ENCODE peak calls at places on chromosomes 5 and 9, in nine cellular contexts. S is SK-N-SH, L is OCI-LY7, G is PC-3, F is MM.1S, T is GM23338, C is hepatocyte, V is neural progenitor cell, Q is HCT116. E is an unnamed sample.

GRCh38 chr9:115250646-115251045 is 132.7 kb upstream of the TNC start:
- DNase-seq in S (no peak), L (no peak), G (peak; percentile 83), F (no peak), T (peak; percentile 48), C (peak; percentile 43), V (no peak), Q (no peak), E (peak; percentile 60)

GRCh38 chr9:91659529-91660294 is 236.1 kb upstream of the NFIL3 start:
- DNase-seq in S (peak; percentile 71), L (no peak), G (peak; percentile 23), F (no peak), T (peak; percentile 61), C (peak; percentile 52), V (peak; percentile 53), Q (peak; percentile 12), E (peak; percentile 43)

GRCh38 chr9:120791161-120791560 is 2.1 kb downstream of the FBXW2 start:
- DNase-seq in S (no peak), L (no peak), G (peak; percentile 2), F (no peak), T (no peak), C (no peak), V (no peak), Q (no peak), E (peak; percentile 13)

GRCh38 chr9:73183917-73184861 is 32.5 kb downstream of the ANXA1 start:
- DNase-seq in S (no peak), L (peak; percentile 52), G (peak; percentile 60), F (peak; percentile 56), T (peak; percentile 54), C (peak; percentile 56), V (peak; percentile 32), Q (peak; percentile 38), E (peak; percentile 60)

GRCh38 chr5:11918463-11919045 is 14.3 kb upstream of the CTNND2 start:
- DNase-seq in S (no peak), L (no peak), G (no peak), F (no peak), T (no peak), C (no peak), V (no peak), Q (no peak), E (no peak)

GRCh38 chr5:43769576-43770352 is 166.8 kb downstream of the NNT start:
- DNase-seq in S (no peak), L (no peak), G (no peak), F (no peak), T (no peak), C (peak; percentile 16), V (no peak), Q (no peak), E (peak; percentile 94)

GRCh38 chr9:107137495-107138202 is 145.4 kb upstream of the RAD23B start:
- DNase-seq in S (peak; percentile 45), L (peak; percentile 37), G (peak; percentile 50), F (no peak), T (peak; percentile 78), C (peak; percentile 57), V (peak; percentile 56), Q (peak; percentile 29), E (peak; percentile 70)

GRCh38 chr5:116176124-116176523 is 91.3 kb downstream of the COMMD10 start:
- DNase-seq in S (no peak), L (no peak), G (peak; percentile 14), F (no peak), T (no peak), C (no peak), V (no peak), Q (peak; percentile 23), E (no peak)

GRCh38 chr5:150107909-150108447 is 21.6 kb upstream of the CSF1R start:
- DNase-seq in S (no peak), L (no peak), G (no peak), F (no peak), T (no peak), C (peak; percentile 56), V (no peak), Q (no peak), E (peak; percentile 70)

GRCh38 chr9:7691909-7692308 is 107.7 kb downstream of the DMAC1 start:
- DNase-seq in S (no peak), L (no peak), G (no peak), F (no peak), T (no peak), C (no peak), V (no peak), Q (no peak), E (no peak)

GRCh38 chr9:127517620-127518019 is 66.3 kb downstream of the LRSAM1 start:
- DNase-seq in S (no peak), L (no peak), G (no peak), F (no peak), T (no peak), C (no peak), V (no peak), Q (no peak), E (no peak)

DNA sequence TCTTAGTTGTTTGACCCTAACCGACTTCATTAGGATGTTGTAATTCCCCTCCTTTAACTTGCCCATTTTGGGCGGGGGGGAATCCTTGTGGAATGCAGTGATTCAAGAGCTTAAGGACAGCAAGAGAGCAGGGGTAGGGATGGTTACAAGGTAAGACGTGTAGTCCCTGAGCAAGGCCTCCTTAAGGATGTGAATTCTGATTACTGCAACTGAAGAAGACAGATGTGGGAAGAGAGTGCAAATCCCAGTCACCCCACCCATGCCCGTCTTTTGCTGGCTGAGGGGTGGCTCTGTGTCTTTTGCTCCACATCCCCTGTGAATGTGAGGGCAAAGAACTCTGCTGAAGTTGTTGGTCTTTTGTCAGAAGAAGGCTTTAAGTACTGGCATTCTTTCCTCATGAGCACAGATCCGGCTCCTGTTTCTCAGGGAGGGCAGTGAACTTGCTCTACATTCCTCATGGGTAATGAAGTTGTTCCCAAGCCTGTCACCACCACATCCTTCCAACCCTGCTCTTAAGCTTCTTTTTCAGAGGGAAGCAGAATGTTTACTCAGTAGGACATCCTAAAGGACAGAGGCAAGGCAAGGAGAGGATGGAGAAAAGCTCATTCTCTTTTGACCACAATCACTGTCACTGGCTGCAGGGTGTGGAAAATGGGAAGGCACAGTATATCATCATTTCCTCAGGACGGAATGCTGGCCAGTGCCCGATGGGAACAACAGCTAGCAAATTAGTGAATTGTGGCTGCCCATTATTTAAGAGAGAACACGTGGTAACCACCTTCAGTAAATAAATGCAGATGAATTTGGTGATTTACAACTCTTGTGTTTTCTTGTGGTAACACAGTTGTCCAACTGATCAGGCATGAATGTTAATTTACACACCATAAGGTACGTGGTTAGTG is 61.5 kb downstream of the RAI14 start:
- DNase-seq in S (no peak), L (no peak), G (peak; percentile 97), F (no peak), T (peak; percentile 84), C (peak; percentile 25), V (peak; percentile 49), Q (no peak), E (peak; percentile 97)
- H3K4me1 ChIP-seq in S (peaks cover 46% of the 10 kb centered on the region), L (no peaks in the 10 kb centered on the region), G (peaks cover 51% of the 10 kb centered on the region), F (no peaks in the 10 kb centered on the region), T (peaks cover 59% of the 10 kb centered on the region), C (peaks cover 4% of the 10 kb centered on the region), V (peaks cover 15% of the 10 kb centered on the region), Q (no peaks in the 10 kb centered on the region), E (peaks cover 42% of the 10 kb centered on the region)

GRCh38 chr9:88583901-88584596 is 49.1 kb downstream of the NXNL2 start:
- DNase-seq in S (no peak), L (peak; percentile 5), G (peak; percentile 54), F (no peak), T (no peak), C (no peak), V (peak; percentile 45), Q (no peak), E (peak; percentile 82)
- H3K4me3 ChIP-seq in S (no peak overlapping the region), L (no peak overlapping the region), G (no peak overlapping the region), F (no peak overlapping the region), T (no peak overlapping the region), C (no peak overlapping the region), V (no peak overlapping the region), Q (no peak overlapping the region), E (peak overlapping the region; percentile 40)

GRCh38 chr5:109694451-109694891 is 4.7 kb downstream of the MAN2A1 start:
- DNase-seq in S (no peak), L (no peak), G (peak; percentile 75), F (no peak), T (no peak), C (no peak), V (no peak), Q (no peak), E (peak; percentile 41)
- TF ChIP-seq EZH2phosphoT487 in S (no peak), L (no peak), G (no peak), F (no peak), T (no peak), C (no peak), V (no peak), Q (no peak), E (no peak)

GRCh38 chr5:16585028-16585667 is 31.6 kb downstream of the RETREG1 start:
- DNase-seq in S (no peak), L (peak; percentile 15), G (peak; percentile 51), F (no peak), T (peak; percentile 31), C (peak; percentile 34), V (no peak), Q (no peak), E (peak; percentile 8)
- H3K4me1 ChIP-seq in S (no peaks in the 10 kb centered on the region), L (peaks cover 6% of the 10 kb centered on the region), G (peaks cover 18% of the 10 kb centered on the region), F (no peaks in the 10 kb centered on the region), T (peaks cover 13% of the 10 kb centered on the region), C (peaks cover 12% of the 10 kb centered on the region), V (no peaks in the 10 kb centered on the region), Q (no peaks in the 10 kb centered on the region), E (no peaks in the 10 kb centered on the region)

GRCh38 chr9:42852133-42852532 is 668.7 kb downstream of the SPATA31A6 start:
- DNase-seq in S (peak; percentile 70), L (no peak), G (peak; percentile 32), F (peak; percentile 87), T (peak; percentile 71), C (peak; percentile 72), V (peak; percentile 62), Q (no peak), E (peak; percentile 67)
- H3K4me3 ChIP-seq in S (peak overlapping the region; percentile 60), L (no peak overlapping the region), G (no peak overlapping the region), F (peak overlapping the region; percentile 65), T (peak overlapping the region; percentile 46), C (no peak overlapping the region), V (no peak overlapping the region), Q (no peak overlapping the region), E (peak overlapping the region; percentile 63)